ENCODE peak calls at places on chromosomes 6 and 20, in six cellular contexts. Q is tibial artery, L is cardiac muscle cell, P is foreskin fibroblast, Z is astrocyte, E is fibroblast of mammary gland. M is an unnamed sample.

GRCh38 chr6:114638346-114638745 is 295.5 kb upstream of the HS3ST5 start:
- DNase-seq in Q (no peak), L (no peak), P (peak), Z (no peak), E (no peak), M (no peak)

GRCh38 chr6:116682334-116682712 is 1.3 kb downstream of the KPNA5 start:
- DNase-seq in Q (no peak), L (peak), P (peak), Z (peak), E (peak), M (peak)

GRCh38 chr6:127119361-127120108 is 1.1 kb downstream of the RSPO3 start:
- DNase-seq in Q (no peak), L (no peak), P (peak), Z (no peak), E (no peak), M (peak)

GRCh38 chr6:158290659-158291058 is 21.6 kb upstream of the TULP4 start:
- DNase-seq in Q (no peak), L (no peak), P (no peak), Z (no peak), E (no peak), M (no peak)

GRCh38 chr6:150276168-150276958 is 92.4 kb upstream of the IYD start:
- DNase-seq in Q (no peak), L (no peak), P (no peak), Z (no peak), E (no peak), M (no peak)

GRCh38 chr6:509676-510075 is 118.1 kb downstream of the IRF4 start:
- DNase-seq in Q (no peak), L (no peak), P (no peak), Z (no peak), E (no peak), M (no peak)

GRCh38 chr20:11581271-11581670 is 336.4 kb upstream of the BTBD3 start:
- DNase-seq in Q (no peak), L (peak), P (no peak), Z (no peak), E (peak), M (no peak)

GRCh38 chr6:45474376-45474775 is 96.6 kb upstream of the SUPT3H start:
- DNase-seq in Q (no peak), L (no peak), P (no peak), Z (peak), E (no peak), M (no peak)

GRCh38 chr6:170040906-170041305 is 250.0 kb downstream of the DLL1 start:
- DNase-seq in Q (no peak), L (no peak), P (no peak), Z (no peak), E (no peak), M (no peak)

GRCh38 chr6:43838276-43839036 is 68.4 kb downstream of the VEGFA start:
- DNase-seq in Q (peak), L (peak), P (peak), Z (peak), E (peak), M (peak)

GRCh38 chr6:122400121-122400450 is 634 bp downstream of the HSF2 start:
- DNase-seq in Q (peak), L (no peak), P (peak), Z (peak), E (peak), M (peak)

GRCh38 chr6:17665132-17665531 is 41.6 kb downstream of the NUP153 start:
- DNase-seq in Q (no peak), L (no peak), P (no peak), Z (no peak), E (no peak), M (no peak)

GRCh38 chr6:85680388-85680787 is 37.7 kb upstream of the SYNCRIP start:
- DNase-seq in Q (no peak), L (no peak), P (no peak), Z (no peak), E (peak), M (no peak)

GRCh38 chr20:547394-547793 is 3.8 kb upstream of the CSNK2A1 start:
- DNase-seq in Q (no peak), L (no peak), P (no peak), Z (no peak), E (no peak), M (no peak)

GRCh38 chr20:550611-551010 is 7.0 kb upstream of the CSNK2A1 start:
- DNase-seq in Q (no peak), L (no peak), P (no peak), Z (no peak), E (no peak), M (no peak)

GRCh38 chr20:544153-544725 is 649 bp upstream of the CSNK2A1 start:
- DNase-seq in Q (no peak), L (no peak), P (no peak), Z (no peak), E (no peak), M (no peak)

GRCh38 chr20:546353-546752 is 2.8 kb upstream of the CSNK2A1 start:
- DNase-seq in Q (no peak), L (no peak), P (no peak), Z (no peak), E (no peak), M (no peak)

DNA sequence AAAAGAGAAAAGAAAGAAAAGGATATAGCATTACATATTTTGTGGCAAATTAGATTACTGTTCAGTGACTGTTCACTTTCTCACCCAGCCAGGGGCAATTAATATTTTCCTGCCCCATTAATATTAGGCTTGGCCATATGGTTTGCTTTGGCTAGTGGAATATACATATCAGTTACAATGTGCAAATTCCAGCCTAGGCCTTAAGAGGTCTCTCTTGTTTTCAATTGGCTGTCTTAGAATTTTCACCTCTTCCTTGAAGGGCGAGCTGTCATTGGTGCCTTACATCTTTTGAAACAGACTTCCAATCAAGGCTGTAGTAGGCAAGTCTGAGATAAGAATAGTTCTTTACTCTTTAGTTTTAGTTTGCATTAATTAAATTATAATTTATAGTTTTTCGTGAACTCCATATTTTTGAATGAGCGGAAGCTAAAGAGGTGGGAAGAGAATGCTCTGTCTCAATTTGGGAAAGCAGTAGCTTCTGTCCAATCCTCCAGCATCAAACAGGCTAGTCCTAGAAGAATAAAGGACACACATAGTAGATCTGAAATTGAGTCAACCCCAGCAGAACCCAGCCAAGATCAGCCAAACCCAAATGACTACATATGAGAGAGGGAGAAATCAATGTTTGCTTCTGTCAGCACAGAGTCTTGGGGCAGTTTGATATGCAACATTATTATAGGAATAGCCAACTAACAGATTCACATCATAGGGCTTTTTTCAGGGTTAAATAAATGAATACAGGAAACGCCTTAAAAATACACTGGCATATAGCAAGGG is 6.3 kb upstream of the CSNK2A1 start:
- DNase-seq in Q (no peak), L (no peak), P (no peak), Z (no peak), E (no peak), M (no peak)
- TF ChIP-seq CTCF in Q (no peak), L (no peak), P (no peak), Z (no peak), E (no peak), M (no peak)

DNA sequence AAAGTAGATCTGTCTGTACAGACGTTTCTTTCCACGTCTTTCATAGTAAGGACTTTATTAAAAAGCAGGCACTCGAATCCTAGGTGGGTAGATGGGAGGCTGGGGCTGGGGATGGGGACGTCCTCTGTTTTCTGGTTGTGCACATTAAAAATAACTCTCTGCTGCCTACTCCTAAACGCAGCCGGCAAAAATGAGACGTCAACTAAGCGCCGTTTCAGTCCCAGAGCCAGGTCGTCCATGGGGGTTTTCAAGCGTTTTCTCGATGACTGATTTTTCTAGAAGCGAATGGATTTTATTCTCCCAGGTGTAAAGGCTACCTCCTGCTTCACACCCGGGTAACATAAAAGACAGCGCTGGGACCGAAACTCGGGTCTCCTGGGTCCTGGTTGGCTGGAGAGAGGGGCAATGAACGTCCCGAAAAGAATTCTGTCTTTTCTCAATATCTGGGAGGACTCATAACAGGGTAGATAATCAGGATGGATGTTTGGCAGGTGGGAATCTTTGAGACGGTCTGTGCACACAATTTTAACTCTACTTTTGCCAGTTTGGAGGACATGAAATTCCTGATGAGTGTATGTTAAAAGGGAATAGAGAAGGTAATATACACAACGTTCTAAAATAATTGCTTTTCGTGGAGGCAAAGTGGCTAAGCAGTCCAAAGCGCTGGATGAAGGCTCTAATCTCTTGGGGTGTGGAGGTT is 25.3 kb downstream of the GPX6 start:
- DNase-seq in Q (no peak), L (no peak), P (peak), Z (no peak), E (no peak), M (no peak)
- H3K4me3 ChIP-seq in Q (peak), L (peak), P (peak), Z (peak), E (peak), M (peak)

GRCh38 chr20:50611128-50611810 is 80.1 kb downstream of the RIPOR3 start:
- DNase-seq in Q (no peak), L (no peak), P (no peak), Z (no peak), E (no peak), M (peak)

GRCh38 chr20:50609438-50609989 is 81.8 kb downstream of the RIPOR3 start:
- DNase-seq in Q (no peak), L (no peak), P (no peak), Z (no peak), E (no peak), M (no peak)

GRCh38 chr20:50607850-50608749 is 83.2 kb downstream of the RIPOR3 start:
- DNase-seq in Q (no peak), L (no peak), P (no peak), Z (no peak), E (no peak), M (no peak)

GRCh38 chr20:50608750-50609104 is 82.6 kb downstream of the RIPOR3 start:
- DNase-seq in Q (no peak), L (no peak), P (no peak), Z (no peak), E (no peak), M (no peak)

GRCh38 chr20:50610212-50610718 is 81.1 kb downstream of the RIPOR3 start:
- DNase-seq in Q (no peak), L (no peak), P (peak), Z (no peak), E (no peak), M (no peak)
- TF ChIP-seq CTCF in Q (no peak), L (no peak), P (no peak), Z (no peak), E (peak), M (no peak)

GRCh38 chr6:29017428-29017802 is 12.3 kb upstream of the ZNF311 start:
- DNase-seq in Q (no peak), L (no peak), P (no peak), Z (no peak), E (no peak), M (no peak)
- H3K4me3 ChIP-seq in Q (peak), L (no peak), P (no peak), Z (no peak), E (no peak), M (no peak)

M was measured in fibroblast of the aortic adventitia.